ENCODE peak calls at places on chromosomes 16 and 17, in six cellular contexts. One of them, this sample, is unnamed.

GRCh38 chr17:8948462-8948861 is 17.0 kb downstream of the PIK3R5 start:
- DNase-seq in tibial nerve: no peak
- DNase-seq in H9: peak
- DNase-seq in heart right ventricle: no peak
- DNase-seq in PC-3: no peak
- DNase-seq in CD4-positive, alpha-beta T cell: no peak
- DNase-seq in this sample: no peak

GRCh38 chr17:75998327-75998795 is 2.3 kb upstream of the CDK3 start:
- DNase-seq in heart right ventricle: no peak
- DNase-seq in H9: no peak
- DNase-seq in tibial nerve: no peak
- DNase-seq in CD4-positive, alpha-beta T cell: no peak
- DNase-seq in PC-3: peak
- DNase-seq in this sample: no peak

GRCh38 chr17:55576237-55576998 is 65.2 kb upstream of the SMIM36 start:
- DNase-seq in H9: no peak
- DNase-seq in tibial nerve: peak
- DNase-seq in CD4-positive, alpha-beta T cell: no peak
- DNase-seq in PC-3: peak
- DNase-seq in heart right ventricle: no peak
- DNase-seq in this sample: no peak

GRCh38 chr17:36921131-36921851 is 16.0 kb upstream of the LHX1 start:
- DNase-seq in tibial nerve: no peak
- DNase-seq in H9: peak
- DNase-seq in PC-3: peak
- DNase-seq in CD4-positive, alpha-beta T cell: no peak
- DNase-seq in heart right ventricle: no peak
- DNase-seq in this sample: peak

GRCh38 chr17:65514082-65514481 is 47.4 kb downstream of the AXIN2 start:
- DNase-seq in tibial nerve: no peak
- DNase-seq in H9: no peak
- DNase-seq in PC-3: peak
- DNase-seq in CD4-positive, alpha-beta T cell: no peak
- DNase-seq in heart right ventricle: no peak
- DNase-seq in this sample: peak

GRCh38 chr17:81867123-81867951 is 3.8 kb downstream of the ARHGDIA start:
- DNase-seq in tibial nerve: no peak
- DNase-seq in heart right ventricle: no peak
- DNase-seq in CD4-positive, alpha-beta T cell: peak
- DNase-seq in PC-3: peak
- DNase-seq in H9: peak
- DNase-seq in this sample: peak

GRCh38 chr17:7687908-7688807 is at the start of gene WRAP53:
- DNase-seq in CD4-positive, alpha-beta T cell: peak
- DNase-seq in H9: peak
- DNase-seq in tibial nerve: peak
- DNase-seq in heart right ventricle: peak
- DNase-seq in PC-3: peak
- DNase-seq in this sample: peak

GRCh38 chr17:78583091-78583490 is 5.9 kb upstream of the DNAH17 start:
- DNase-seq in tibial nerve: no peak
- DNase-seq in heart right ventricle: no peak
- DNase-seq in PC-3: peak
- DNase-seq in H9: peak
- DNase-seq in CD4-positive, alpha-beta T cell: no peak
- DNase-seq in this sample: no peak

GRCh38 chr16:11626657-11627291 is 40.1 kb upstream of the LITAF start:
- DNase-seq in tibial nerve: no peak
- DNase-seq in CD4-positive, alpha-beta T cell: no peak
- DNase-seq in heart right ventricle: no peak
- DNase-seq in H9: no peak
- DNase-seq in PC-3: no peak
- DNase-seq in this sample: no peak

GRCh38 chr17:61490540-61490975 is 38.3 kb downstream of the TBX4 start:
- DNase-seq in CD4-positive, alpha-beta T cell: no peak
- DNase-seq in H9: no peak
- DNase-seq in heart right ventricle: no peak
- DNase-seq in tibial nerve: no peak
- DNase-seq in PC-3: peak
- DNase-seq in this sample: no peak

GRCh38 chr17:52079496-52079895 is 79.0 kb downstream of the CA10 start:
- DNase-seq in CD4-positive, alpha-beta T cell: no peak
- DNase-seq in heart right ventricle: no peak
- DNase-seq in tibial nerve: no peak
- DNase-seq in H9: no peak
- DNase-seq in PC-3: no peak
- DNase-seq in this sample: no peak

GRCh38 chr16:48491517-48491916 is 106.3 kb upstream of the SIAH1 start:
- DNase-seq in heart right ventricle: no peak
- DNase-seq in H9: no peak
- DNase-seq in CD4-positive, alpha-beta T cell: no peak
- DNase-seq in tibial nerve: no peak
- DNase-seq in PC-3: no peak
- DNase-seq in this sample: no peak

GRCh38 chr17:42289863-42290165 is 1.5 kb downstream of the STAT5A start:
- DNase-seq in tibial nerve: no peak
- DNase-seq in CD4-positive, alpha-beta T cell: no peak
- DNase-seq in heart right ventricle: no peak
- DNase-seq in H9: no peak
- DNase-seq in PC-3: no peak
- DNase-seq in this sample: no peak

GRCh38 chr16:55499951-55500350 is 8.9 kb upstream of the LPCAT2 start:
- DNase-seq in CD4-positive, alpha-beta T cell: no peak
- DNase-seq in H9: no peak
- DNase-seq in tibial nerve: no peak
- DNase-seq in heart right ventricle: no peak
- DNase-seq in PC-3: peak
- DNase-seq in this sample: peak

GRCh38 chr16:55842369-55843104 is 9.6 kb upstream of the CES1 start:
- DNase-seq in H9: no peak
- DNase-seq in tibial nerve: no peak
- DNase-seq in PC-3: peak
- DNase-seq in CD4-positive, alpha-beta T cell: no peak
- DNase-seq in heart right ventricle: no peak
- DNase-seq in this sample: peak

GRCh38 chr17:47967607-47968252 is 3.2 kb upstream of the CDK5RAP3 start:
- DNase-seq in tibial nerve: no peak
- DNase-seq in PC-3: peak
- DNase-seq in H9: no peak
- DNase-seq in CD4-positive, alpha-beta T cell: no peak
- DNase-seq in heart right ventricle: no peak
- DNase-seq in this sample: peak

GRCh38 chr17:79808763-79809529 is 12.1 kb upstream of the CBX8 start:
- DNase-seq in heart right ventricle: no peak
- DNase-seq in H9: peak
- DNase-seq in PC-3: peak
- DNase-seq in tibial nerve: no peak
- DNase-seq in CD4-positive, alpha-beta T cell: no peak
- DNase-seq in this sample: peak

GRCh38 chr16:7236824-7237410 is 95.7 kb upstream of the RBFOX1 start:
- DNase-seq in tibial nerve: no peak
- DNase-seq in heart right ventricle: no peak
- DNase-seq in H9: no peak
- DNase-seq in PC-3: no peak
- DNase-seq in CD4-positive, alpha-beta T cell: no peak
- DNase-seq in this sample: no peak

GRCh38 chr17:71530227-71530626 is 590.6 kb upstream of the SOX9 start:
- DNase-seq in PC-3: peak
- DNase-seq in tibial nerve: no peak
- DNase-seq in CD4-positive, alpha-beta T cell: no peak
- DNase-seq in heart right ventricle: no peak
- DNase-seq in H9: no peak
- DNase-seq in this sample: no peak

GRCh38 chr17:83180264-83180995 is 101.0 kb downstream of the METRNL start:
- DNase-seq in PC-3: no peak
- DNase-seq in heart right ventricle: no peak
- DNase-seq in CD4-positive, alpha-beta T cell: no peak
- DNase-seq in H9: no peak
- DNase-seq in tibial nerve: peak
- DNase-seq in this sample: no peak

GRCh38 chr17:28372945-28373274 is 1.4 kb downstream of the SARM1 start:
- DNase-seq in CD4-positive, alpha-beta T cell: no peak
- DNase-seq in tibial nerve: no peak
- DNase-seq in PC-3: no peak
- DNase-seq in heart right ventricle: no peak
- DNase-seq in H9: no peak
- DNase-seq in this sample: no peak

GRCh38 chr16:56980792-56981724 is 8.3 kb upstream of the NLRC5 start:
- DNase-seq in heart right ventricle: no peak
- DNase-seq in H9: no peak
- DNase-seq in PC-3: no peak
- DNase-seq in CD4-positive, alpha-beta T cell: no peak
- DNase-seq in tibial nerve: no peak
- DNase-seq in this sample: no peak

GRCh38 chr16:81189100-81189664 is 49.3 kb upstream of the BCO1 start:
- DNase-seq in PC-3: no peak
- DNase-seq in heart right ventricle: peak
- DNase-seq in tibial nerve: peak
- DNase-seq in CD4-positive, alpha-beta T cell: no peak
- DNase-seq in H9: no peak
- DNase-seq in this sample: peak

GRCh38 chr16:29857133-29857760 is 5.8 kb downstream of the CDIPT start:
- DNase-seq in PC-3: no peak
- DNase-seq in tibial nerve: no peak
- DNase-seq in CD4-positive, alpha-beta T cell: no peak
- DNase-seq in heart right ventricle: no peak
- DNase-seq in H9: no peak
- DNase-seq in this sample: peak

DNA sequence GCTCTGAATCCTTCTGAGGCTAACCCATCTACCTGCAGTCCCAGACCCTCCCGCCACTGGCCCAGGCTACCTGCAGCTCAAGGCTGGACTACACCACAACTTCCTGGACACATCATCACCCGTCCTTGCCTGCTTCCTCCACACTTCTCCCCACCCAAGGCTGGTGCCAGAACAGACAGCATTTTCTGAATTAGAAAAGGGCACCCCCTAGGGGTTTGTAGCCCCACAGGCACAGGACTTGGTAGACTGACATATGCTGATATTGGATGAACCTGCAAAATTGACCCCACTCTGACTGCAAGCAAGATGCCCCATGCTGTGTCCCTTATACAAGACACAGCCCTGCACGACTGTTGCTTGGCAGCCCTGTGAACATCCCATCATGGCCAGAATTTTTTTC is 271.5 kb upstream of the C16orf82 start:
- DNase-seq in tibial nerve: no peak
- DNase-seq in CD4-positive, alpha-beta T cell: no peak
- DNase-seq in heart right ventricle: no peak
- DNase-seq in PC-3: no peak
- DNase-seq in H9: peak
- DNase-seq in this sample: no peak
- TF ChIP-seq CTCF in tibial nerve: no peak
- TF ChIP-seq CTCF in CD4-positive, alpha-beta T cell: no peak
- TF ChIP-seq CTCF in heart right ventricle: peak
- TF ChIP-seq CTCF in PC-3: no peak
- TF ChIP-seq CTCF in H9: peak
- TF ChIP-seq CTCF in this sample: no peak

GRCh38 chr17:561118-561517 is 153.5 kb downstream of the VPS53 start:
- DNase-seq in CD4-positive, alpha-beta T cell: no peak
- DNase-seq in H9: no peak
- DNase-seq in heart right ventricle: no peak
- DNase-seq in tibial nerve: no peak
- DNase-seq in PC-3: peak
- DNase-seq in this sample: no peak
- H3K27ac ChIP-seq in CD4-positive, alpha-beta T cell: no peak
- H3K27ac ChIP-seq in H9: no peak
- H3K27ac ChIP-seq in heart right ventricle: no peak
- H3K27ac ChIP-seq in tibial nerve: peak
- H3K27ac ChIP-seq in PC-3: peak
- H3K27ac ChIP-seq in this sample: no peak

GRCh38 chr17:44899074-44899782 is at the start of gene EFTUD2:
- DNase-seq in H9: peak
- DNase-seq in tibial nerve: peak
- DNase-seq in PC-3: peak
- DNase-seq in heart right ventricle: peak
- DNase-seq in CD4-positive, alpha-beta T cell: peak
- DNase-seq in this sample: peak

GRCh38 chr17:44900894-44901293 is 1.6 kb upstream of the EFTUD2 start:
- DNase-seq in heart right ventricle: no peak
- DNase-seq in H9: no peak
- DNase-seq in CD4-positive, alpha-beta T cell: no peak
- DNase-seq in PC-3: peak
- DNase-seq in tibial nerve: no peak
- DNase-seq in this sample: peak

GRCh38 chr17:44903012-44903685 is 3.9 kb upstream of the EFTUD2 start:
- DNase-seq in heart right ventricle: no peak
- DNase-seq in H9: no peak
- DNase-seq in CD4-positive, alpha-beta T cell: no peak
- DNase-seq in PC-3: no peak
- DNase-seq in tibial nerve: no peak
- DNase-seq in this sample: no peak

GRCh38 chr17:44902135-44902760 is 3.0 kb upstream of the EFTUD2 start:
- DNase-seq in PC-3: no peak
- DNase-seq in tibial nerve: no peak
- DNase-seq in CD4-positive, alpha-beta T cell: no peak
- DNase-seq in H9: no peak
- DNase-seq in heart right ventricle: no peak
- DNase-seq in this sample: no peak

DNA sequence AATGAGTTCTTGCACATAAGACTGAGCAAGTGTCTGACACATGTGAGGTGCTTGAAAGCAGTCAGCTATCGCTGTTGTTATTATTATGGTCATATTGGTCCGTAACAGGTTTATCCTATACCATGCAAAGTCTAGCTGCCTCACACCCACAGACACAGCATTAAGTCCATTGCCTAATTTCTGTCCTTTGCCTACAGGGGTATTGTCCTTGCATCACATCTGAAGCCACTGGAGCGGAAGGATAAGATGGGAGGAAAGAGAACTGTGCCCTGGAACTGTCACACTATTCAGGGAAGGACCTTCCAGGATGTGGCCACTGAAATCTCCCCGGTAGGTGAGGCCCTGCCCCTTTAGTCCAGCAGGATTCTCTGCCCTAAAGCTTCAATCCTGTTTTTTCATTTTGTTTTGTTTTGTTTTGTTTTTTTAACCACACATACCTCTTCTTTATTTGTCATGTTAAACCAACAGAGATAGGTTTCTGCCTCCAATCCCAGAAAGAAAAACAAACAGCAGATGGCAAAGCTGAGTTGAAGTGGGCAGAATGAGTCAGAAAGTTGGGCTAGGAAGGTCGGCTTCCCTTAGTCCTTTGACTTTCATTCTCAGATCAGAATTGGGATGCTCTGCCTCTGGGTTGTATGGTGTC is 2.2 kb upstream of the EFTUD2 start:
- DNase-seq in H9: no peak
- DNase-seq in tibial nerve: no peak
- DNase-seq in heart right ventricle: no peak
- DNase-seq in PC-3: peak
- DNase-seq in CD4-positive, alpha-beta T cell: no peak
- DNase-seq in this sample: peak
- TF ChIP-seq CTCF in H9: no peak
- TF ChIP-seq CTCF in tibial nerve: no peak
- TF ChIP-seq CTCF in heart right ventricle: no peak
- TF ChIP-seq CTCF in PC-3: peak
- TF ChIP-seq CTCF in CD4-positive, alpha-beta T cell: no peak
- TF ChIP-seq CTCF in this sample: peak

DNA sequence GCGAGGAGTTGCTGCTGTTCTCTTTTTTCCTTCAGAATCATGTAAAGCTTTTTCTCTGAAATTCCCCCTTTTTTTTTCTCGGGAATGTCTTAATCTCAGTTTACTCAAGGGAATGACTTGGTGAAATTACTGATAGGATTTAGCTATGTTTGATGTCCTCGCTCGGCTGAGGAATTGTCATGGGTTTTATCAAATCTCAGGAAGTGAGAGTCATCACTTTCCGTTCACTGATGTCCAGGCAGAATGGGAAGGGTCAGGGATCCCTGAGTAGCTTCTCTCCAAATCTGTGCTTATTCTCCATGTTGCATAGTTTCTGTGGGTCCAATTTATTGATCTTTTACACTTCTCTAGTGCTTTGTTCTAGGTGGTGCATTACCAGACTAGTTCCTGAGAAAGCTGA is 6.3 kb downstream of the IGSF6 start:
- DNase-seq in PC-3: no peak
- DNase-seq in H9: no peak
- DNase-seq in CD4-positive, alpha-beta T cell: no peak
- DNase-seq in tibial nerve: no peak
- DNase-seq in heart right ventricle: no peak
- DNase-seq in this sample: no peak
- H3K27ac ChIP-seq in PC-3: no peak
- H3K27ac ChIP-seq in H9: no peak
- H3K27ac ChIP-seq in CD4-positive, alpha-beta T cell: peak
- H3K27ac ChIP-seq in tibial nerve: peak
- H3K27ac ChIP-seq in heart right ventricle: no peak
- H3K27ac ChIP-seq in this sample: no peak